ENCODE peak calls at places on chromosomes 6 and 20, in seven cellular contexts. One of them, this sample, is unnamed.

GRCh38 chr20:20782221-20782620 is 69.8 kb upstream of the RALGAPA2 start:
- DNase-seq in globus pallidus: peak; percentile 27
- DNase-seq in B cell: no peak
- DNase-seq in stromal cell of bone marrow: no peak
- DNase-seq in H4: no peak
- DNase-seq in GOT3: no peak
- DNase-seq in hepatic stellate cell: no peak
- DNase-seq in this sample: no peak

GRCh38 chr6:56649782-56650181 is 7.1 kb upstream of the DST start:
- DNase-seq in globus pallidus: no peak
- DNase-seq in B cell: no peak
- DNase-seq in stromal cell of bone marrow: no peak
- DNase-seq in H4: no peak
- DNase-seq in GOT3: no peak
- DNase-seq in hepatic stellate cell: no peak
- DNase-seq in this sample: no peak

GRCh38 chr6:2970034-2970685 is 1.2 kb downstream of the SERPINB6 start:
- DNase-seq in globus pallidus: peak; percentile 50
- DNase-seq in B cell: no peak
- DNase-seq in stromal cell of bone marrow: no peak
- DNase-seq in H4: no peak
- DNase-seq in GOT3: no peak
- DNase-seq in hepatic stellate cell: no peak
- DNase-seq in this sample: no peak

GRCh38 chr6:140537834-140538680 is 1163.6 kb upstream of the CITED2 start:
- DNase-seq in globus pallidus: peak; percentile 26
- DNase-seq in B cell: no peak
- DNase-seq in stromal cell of bone marrow: peak; percentile 85
- DNase-seq in H4: peak; percentile 91
- DNase-seq in GOT3: peak; percentile 8
- DNase-seq in hepatic stellate cell: peak; percentile 35
- DNase-seq in this sample: no peak

GRCh38 chr6:80725156-80725930 is 618.9 kb downstream of the BCKDHB start:
- DNase-seq in globus pallidus: no peak
- DNase-seq in B cell: no peak
- DNase-seq in stromal cell of bone marrow: no peak
- DNase-seq in H4: no peak
- DNase-seq in GOT3: no peak
- DNase-seq in hepatic stellate cell: peak; percentile 5
- DNase-seq in this sample: no peak

GRCh38 chr6:15076565-15076964 is 169.3 kb upstream of the JARID2 start:
- DNase-seq in globus pallidus: no peak
- DNase-seq in B cell: no peak
- DNase-seq in stromal cell of bone marrow: no peak
- DNase-seq in H4: no peak
- DNase-seq in GOT3: no peak
- DNase-seq in hepatic stellate cell: no peak
- DNase-seq in this sample: no peak

GRCh38 chr6:3195695-3196497 is 31.6 kb downstream of the TUBB2B start:
- DNase-seq in globus pallidus: peak; percentile 41
- DNase-seq in B cell: no peak
- DNase-seq in stromal cell of bone marrow: no peak
- DNase-seq in H4: no peak
- DNase-seq in GOT3: no peak
- DNase-seq in hepatic stellate cell: no peak
- DNase-seq in this sample: no peak

GRCh38 chr20:3987296-3987695 is 28.1 kb downstream of the RNF24 start:
- DNase-seq in globus pallidus: no peak
- DNase-seq in B cell: no peak
- DNase-seq in stromal cell of bone marrow: no peak
- DNase-seq in H4: no peak
- DNase-seq in GOT3: no peak
- DNase-seq in hepatic stellate cell: no peak
- DNase-seq in this sample: no peak

GRCh38 chr6:157461000-157461915 is 80.3 kb downstream of the ZDHHC14 start:
- DNase-seq in globus pallidus: no peak
- DNase-seq in B cell: peak; percentile 71
- DNase-seq in stromal cell of bone marrow: no peak
- DNase-seq in H4: no peak
- DNase-seq in GOT3: no peak
- DNase-seq in hepatic stellate cell: no peak
- DNase-seq in this sample: peak; percentile 74

GRCh38 chr6:156102129-156102528 is 646.5 kb upstream of the NOX3 start:
- DNase-seq in globus pallidus: no peak
- DNase-seq in B cell: no peak
- DNase-seq in stromal cell of bone marrow: no peak
- DNase-seq in H4: peak; percentile 31
- DNase-seq in GOT3: no peak
- DNase-seq in hepatic stellate cell: no peak
- DNase-seq in this sample: no peak

GRCh38 chr20:53087034-53087777 is 115.0 kb downstream of the TSHZ2 start:
- DNase-seq in globus pallidus: no peak
- DNase-seq in B cell: no peak
- DNase-seq in stromal cell of bone marrow: peak; percentile 83
- DNase-seq in H4: no peak
- DNase-seq in GOT3: no peak
- DNase-seq in hepatic stellate cell: no peak
- DNase-seq in this sample: no peak

GRCh38 chr20:50561379-50562078 is 51.3 kb downstream of the PTPN1 start:
- DNase-seq in globus pallidus: no peak
- DNase-seq in B cell: no peak
- DNase-seq in stromal cell of bone marrow: peak; percentile 94
- DNase-seq in H4: peak; percentile 94
- DNase-seq in GOT3: no peak
- DNase-seq in hepatic stellate cell: peak; percentile 88
- DNase-seq in this sample: no peak

GRCh38 chr6:170087946-170088348 is 202.9 kb downstream of the DLL1 start:
- DNase-seq in globus pallidus: no peak
- DNase-seq in B cell: peak; percentile 76
- DNase-seq in stromal cell of bone marrow: no peak
- DNase-seq in H4: peak; percentile 12
- DNase-seq in GOT3: no peak
- DNase-seq in hepatic stellate cell: no peak
- DNase-seq in this sample: peak; percentile 89

GRCh38 chr6:3037578-3038365 is 30.5 kb upstream of the RIPK1 start:
- DNase-seq in globus pallidus: no peak
- DNase-seq in B cell: no peak
- DNase-seq in stromal cell of bone marrow: no peak
- DNase-seq in H4: no peak
- DNase-seq in GOT3: no peak
- DNase-seq in hepatic stellate cell: no peak
- DNase-seq in this sample: no peak

GRCh38 chr6:30100585-30101422 is 12.1 kb downstream of the TRIM31 start:
- DNase-seq in globus pallidus: no peak
- DNase-seq in B cell: peak; percentile 49
- DNase-seq in stromal cell of bone marrow: no peak
- DNase-seq in H4: no peak
- DNase-seq in GOT3: no peak
- DNase-seq in hepatic stellate cell: peak; percentile 24
- DNase-seq in this sample: peak; percentile 49

GRCh38 chr6:122755901-122756300 is 23.6 kb upstream of the FABP7 start:
- DNase-seq in globus pallidus: no peak
- DNase-seq in B cell: no peak
- DNase-seq in stromal cell of bone marrow: no peak
- DNase-seq in H4: no peak
- DNase-seq in GOT3: no peak
- DNase-seq in hepatic stellate cell: no peak
- DNase-seq in this sample: no peak